ENCODE peak calls at places on chromosomes 3 and 15, in six cellular contexts. I is pancreas, T is PC-3, L is mesothelial cell of epicardium, Z is A549, G is colonic mucosa. N is an unnamed sample.

GRCh38 chr15:41581110-41581509 is 22.1 kb downstream of the TYRO3 start:
- DNase-seq in I (no peak), G (no peak), T (peak; percentile 67), L (no peak), Z (no peak), N (no peak)

GRCh38 chr15:74297867-74298266 is 61.7 kb downstream of the CCDC33 start:
- DNase-seq in Z (no peak), I (no peak), T (no peak), G (no peak), L (no peak), N (no peak)

GRCh38 chr3:106628407-106628806 is 748.8 kb upstream of the CCDC54 start:
- DNase-seq in Z (no peak), L (no peak), I (no peak), G (no peak), T (peak; percentile 48), N (no peak)

GRCh38 chr15:38530113-38530512 is 34.5 kb downstream of the RASGRP1 start:
- DNase-seq in L (no peak), I (no peak), Z (no peak), G (no peak), T (no peak), N (no peak)

GRCh38 chr3:9078561-9079240 is 115.4 kb upstream of the RAD18 start:
- DNase-seq in G (no peak), T (peak; percentile 20), Z (peak; percentile 21), L (no peak), I (no peak), N (no peak)

GRCh38 chr3:197487911-197488391 is 67.8 kb downstream of the BDH1 start:
- DNase-seq in G (no peak), T (peak; percentile 94), Z (peak; percentile 51), L (no peak), I (no peak), N (no peak)

GRCh38 chr3:133593243-133593642 is 19.8 kb downstream of the CDV3 start:
- DNase-seq in Z (no peak), G (no peak), T (no peak), I (no peak), L (no peak), N (no peak)

GRCh38 chr3:64945171-64945684 is 257.4 kb upstream of the ADAMTS9 start:
- DNase-seq in T (no peak), L (peak; percentile 39), I (no peak), Z (no peak), G (no peak), N (peak; percentile 24)

GRCh38 chr3:122886251-122886650 is 91.4 kb downstream of the SLC49A4 start:
- DNase-seq in T (no peak), Z (no peak), L (no peak), G (no peak), I (no peak), N (no peak)

GRCh38 chr3:37686225-37686624 is 175.5 kb upstream of the CTDSPL start:
- DNase-seq in Z (peak; percentile 15), I (no peak), L (no peak), T (no peak), G (no peak), N (no peak)
- TF ChIP-seq CTCF in Z (no peak), I (no peak), L (no peak), T (no peak), G (no peak), N (peak; percentile 34)

DNA sequence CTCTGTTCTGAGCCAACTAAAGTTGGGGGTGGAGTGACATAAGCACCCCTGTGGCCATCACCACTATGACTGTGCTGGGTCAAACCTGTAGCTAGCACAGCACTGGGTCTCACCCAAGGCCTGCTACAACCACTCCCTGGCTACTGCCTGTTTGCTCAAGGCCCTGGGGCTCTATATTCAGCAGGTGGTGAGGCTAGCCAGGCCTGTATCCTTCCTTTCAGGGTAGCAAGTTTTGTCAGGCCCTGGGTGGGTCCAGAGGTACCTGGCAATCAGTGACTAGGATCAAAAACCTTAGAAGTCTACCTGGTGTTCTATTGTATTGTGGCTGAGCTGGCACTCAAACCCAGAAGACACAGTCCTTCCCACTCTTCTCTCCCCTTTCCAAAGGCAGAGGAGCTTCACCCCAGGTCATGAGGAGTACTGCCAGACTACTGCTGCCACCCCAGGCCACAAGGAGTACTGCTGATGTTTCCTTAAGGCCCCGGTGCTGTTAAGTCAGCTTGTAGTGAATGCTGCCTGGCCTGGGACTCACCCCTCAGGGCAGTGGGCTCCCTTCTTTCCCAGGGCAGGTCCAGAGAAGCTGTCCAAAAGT is 170.8 kb downstream of the IGSF11 start:
- DNase-seq in G (no peak), I (no peak), L (no peak), Z (no peak), T (no peak), N (no peak)
- TF ChIP-seq CTCF in G (no peak), I (no peak), L (no peak), Z (peak; percentile 20), T (peak; percentile 48), N (peak; percentile 39)

DNA sequence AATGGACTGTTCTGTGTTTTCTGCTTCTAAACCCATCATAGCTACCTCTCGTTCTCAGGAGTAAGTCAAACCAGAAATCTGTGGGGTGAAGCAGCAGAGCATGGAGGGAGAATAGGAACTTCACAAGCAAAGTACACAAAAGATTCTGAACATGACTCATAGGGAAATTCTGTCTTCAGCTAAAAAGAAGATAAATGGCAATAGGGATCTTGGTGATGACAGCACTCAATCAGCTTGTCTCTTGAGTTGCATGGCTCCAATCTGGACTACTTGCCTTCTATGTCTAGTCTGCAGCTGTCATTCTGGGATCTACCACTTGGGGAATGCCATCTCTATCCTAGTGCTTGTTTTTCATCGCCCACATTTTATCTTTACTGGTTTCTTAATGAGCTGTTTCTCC is 13.5 kb upstream of the GRAMD1C start:
- DNase-seq in G (no peak), T (peak; percentile 44), I (no peak), Z (peak; percentile 33), L (no peak), N (no peak)
- TF ChIP-seq CTCF in G (no peak), T (peak; percentile 29), I (no peak), Z (no peak), L (no peak), N (peak; percentile 40)

GRCh38 chr15:101368868-101369642 is 74.0 kb upstream of the SNRPA1 start:
- DNase-seq in T (no peak), I (no peak), G (no peak), L (no peak), Z (no peak), N (no peak)

GRCh38 chr15:101369676-101370075 is 74.6 kb upstream of the SNRPA1 start:
- DNase-seq in L (no peak), I (no peak), T (no peak), Z (no peak), G (no peak), N (no peak)

GRCh38 chr15:101368086-101368780 is 73.2 kb upstream of the SNRPA1 start:
- DNase-seq in I (no peak), T (no peak), L (no peak), G (no peak), Z (no peak), N (no peak)

GRCh38 chr15:101370330-101371024 is 75.4 kb upstream of the SNRPA1 start:
- DNase-seq in I (no peak), Z (no peak), G (no peak), T (no peak), L (no peak), N (no peak)

DNA sequence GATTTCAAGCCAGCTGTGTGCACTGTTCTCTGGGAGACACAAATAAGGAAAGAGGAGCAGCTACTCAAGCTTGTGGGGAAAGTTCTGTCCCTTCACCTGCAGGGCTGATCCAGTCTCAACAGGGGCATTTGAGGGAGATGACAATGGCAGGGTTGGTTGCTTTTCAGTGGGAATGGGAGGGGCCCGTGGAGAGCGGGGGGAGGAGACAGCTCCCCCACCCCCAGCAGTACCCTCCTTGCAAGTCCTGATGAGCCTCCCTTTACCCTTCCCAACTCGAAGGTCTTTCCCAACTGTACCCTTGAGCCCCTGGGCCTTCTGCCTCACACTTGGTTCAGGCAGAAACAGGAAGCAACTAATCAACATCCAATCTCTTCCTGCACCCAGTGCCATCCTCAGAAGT is 71.8 kb upstream of the SNRPA1 start:
- DNase-seq in I (no peak), G (no peak), T (no peak), L (no peak), Z (no peak), N (no peak)
- TF ChIP-seq CTCF in I (no peak), G (no peak), T (no peak), L (no peak), Z (no peak), N (no peak)

GRCh38 chr3:50227390-50228183 is 8.4 kb upstream of the GNAI2 start:
- DNase-seq in Z (peak; percentile 87), G (peak; percentile 95), T (peak; percentile 98), I (peak; percentile 98), L (peak; percentile 94), N (peak; percentile 87)
- TF ChIP-seq CTCF in Z (peak; percentile 91), G (peak; percentile 93), T (peak; percentile 77), I (peak; percentile 84), L (peak; percentile 77), N (peak; percentile 93)

GRCh38 chr15:101672298-101672697 is 20.1 kb upstream of the TM2D3 start:
- DNase-seq in Z (no peak), G (no peak), L (no peak), I (no peak), T (no peak), N (no peak)
- TF ChIP-seq CTCF in Z (no peak), G (no peak), L (no peak), I (no peak), T (no peak), N (no peak)

GRCh38 chr3:185824051-185824466 is 783 bp downstream of the IGF2BP2 start:
- DNase-seq in L (no peak), I (peak; percentile 73), Z (no peak), T (no peak), G (peak; percentile 43), N (peak; percentile 40)

GRCh38 chr3:185822221-185822956 is 2.5 kb downstream of the IGF2BP2 start:
- DNase-seq in T (peak; percentile 89), L (no peak), I (no peak), G (no peak), Z (no peak), N (no peak)

GRCh38 chr3:185822957-185823279 is 1.9 kb downstream of the IGF2BP2 start:
- DNase-seq in I (no peak), L (no peak), G (no peak), Z (no peak), T (peak; percentile 28), N (no peak)

GRCh38 chr3:185824467-185825378 is at the start of gene IGF2BP2:
- DNase-seq in L (peak; percentile 88), I (peak; percentile 89), G (peak; percentile 85), Z (peak; percentile 29), T (peak; percentile 81), N (peak; percentile 77)

GRCh38 chr3:185823280-185824044 is 1.4 kb downstream of the IGF2BP2 start:
- DNase-seq in L (peak; percentile 75), G (peak; percentile 57), Z (no peak), T (peak; percentile 38), I (peak; percentile 74), N (peak; percentile 37)
- TF ChIP-seq CTCF in L (no peak), G (no peak), Z (no peak), T (no peak), I (no peak), N (peak; percentile 14)